ENCODE peak calls at places on chromosomes 5 and 9, in eight cellular contexts. One of them, this sample, is unnamed.

GRCh38 chr9:83906144-83906543 is 15.1 kb downstream of the KIF27 start:
- ATAC-seq in right cardiac atrium: no peak
- ATAC-seq in activated CD8-positive, alpha-beta memory T cell treated with anti-CD3 and anti-CD28 coated beads, Interleukin-2, amount 10 ng/mL, durations not matched to agents 7 days and 5 days: no peak
- ATAC-seq in lower lobe of right lung: no peak
- ATAC-seq in activated T-cell treated with anti-CD3 and anti-CD28 coated beads, Interleukin-2, amount 50 U/mL, for 72 hours: no peak
- ATAC-seq in left ventricle myocardium superior: no peak
- ATAC-seq in natural killer cell treated with Interleukin-12 subunit alpha and Interleukin-12 subunit beta and Interleukin-15 and Interleukin-18, amount 100 ng/mL, for 72 hours: no peak
- ATAC-seq in GM23338: peak; percentile 45
- ATAC-seq in this sample: no peak

GRCh38 chr5:179805070-179805528 is 1.6 kb downstream of the MGAT4B start:
- ATAC-seq in right cardiac atrium: peak; percentile 0
- ATAC-seq in activated CD8-positive, alpha-beta memory T cell treated with anti-CD3 and anti-CD28 coated beads, Interleukin-2, amount 10 ng/mL, durations not matched to agents 7 days and 5 days: no peak
- ATAC-seq in lower lobe of right lung: peak; percentile 3
- ATAC-seq in activated T-cell treated with anti-CD3 and anti-CD28 coated beads, Interleukin-2, amount 50 U/mL, for 72 hours: no peak
- ATAC-seq in left ventricle myocardium superior: peak; percentile 2
- ATAC-seq in natural killer cell treated with Interleukin-12 subunit alpha and Interleukin-12 subunit beta and Interleukin-15 and Interleukin-18, amount 100 ng/mL, for 72 hours: no peak
- ATAC-seq in GM23338: no peak
- ATAC-seq in this sample: no peak

GRCh38 chr9:21432640-21433425 is 7.4 kb upstream of the IFNA1 start:
- ATAC-seq in right cardiac atrium: no peak
- ATAC-seq in activated CD8-positive, alpha-beta memory T cell treated with anti-CD3 and anti-CD28 coated beads, Interleukin-2, amount 10 ng/mL, durations not matched to agents 7 days and 5 days: no peak
- ATAC-seq in lower lobe of right lung: no peak
- ATAC-seq in activated T-cell treated with anti-CD3 and anti-CD28 coated beads, Interleukin-2, amount 50 U/mL, for 72 hours: no peak
- ATAC-seq in left ventricle myocardium superior: no peak
- ATAC-seq in natural killer cell treated with Interleukin-12 subunit alpha and Interleukin-12 subunit beta and Interleukin-15 and Interleukin-18, amount 100 ng/mL, for 72 hours: no peak
- ATAC-seq in GM23338: no peak
- ATAC-seq in this sample: no peak

GRCh38 chr5:66442951-66443445 is 153.2 kb upstream of the MAST4 start:
- ATAC-seq in right cardiac atrium: peak; percentile 44
- ATAC-seq in activated CD8-positive, alpha-beta memory T cell treated with anti-CD3 and anti-CD28 coated beads, Interleukin-2, amount 10 ng/mL, durations not matched to agents 7 days and 5 days: no peak
- ATAC-seq in lower lobe of right lung: peak; percentile 65
- ATAC-seq in activated T-cell treated with anti-CD3 and anti-CD28 coated beads, Interleukin-2, amount 50 U/mL, for 72 hours: no peak
- ATAC-seq in left ventricle myocardium superior: no peak
- ATAC-seq in natural killer cell treated with Interleukin-12 subunit alpha and Interleukin-12 subunit beta and Interleukin-15 and Interleukin-18, amount 100 ng/mL, for 72 hours: no peak
- ATAC-seq in GM23338: no peak
- ATAC-seq in this sample: no peak

GRCh38 chr5:65961644-65962043 is 35.3 kb downstream of the ERBIN start:
- ATAC-seq in right cardiac atrium: no peak
- ATAC-seq in activated CD8-positive, alpha-beta memory T cell treated with anti-CD3 and anti-CD28 coated beads, Interleukin-2, amount 10 ng/mL, durations not matched to agents 7 days and 5 days: peak; percentile 36
- ATAC-seq in lower lobe of right lung: no peak
- ATAC-seq in activated T-cell treated with anti-CD3 and anti-CD28 coated beads, Interleukin-2, amount 50 U/mL, for 72 hours: peak; percentile 100
- ATAC-seq in left ventricle myocardium superior: no peak
- ATAC-seq in natural killer cell treated with Interleukin-12 subunit alpha and Interleukin-12 subunit beta and Interleukin-15 and Interleukin-18, amount 100 ng/mL, for 72 hours: peak; percentile 74
- ATAC-seq in GM23338: no peak
- ATAC-seq in this sample: no peak

GRCh38 chr5:178086266-178086665 is 27.1 kb upstream of the N4BP3 start:
- ATAC-seq in right cardiac atrium: no peak
- ATAC-seq in activated CD8-positive, alpha-beta memory T cell treated with anti-CD3 and anti-CD28 coated beads, Interleukin-2, amount 10 ng/mL, durations not matched to agents 7 days and 5 days: no peak
- ATAC-seq in lower lobe of right lung: no peak
- ATAC-seq in activated T-cell treated with anti-CD3 and anti-CD28 coated beads, Interleukin-2, amount 50 U/mL, for 72 hours: no peak
- ATAC-seq in left ventricle myocardium superior: no peak
- ATAC-seq in natural killer cell treated with Interleukin-12 subunit alpha and Interleukin-12 subunit beta and Interleukin-15 and Interleukin-18, amount 100 ng/mL, for 72 hours: no peak
- ATAC-seq in GM23338: peak; percentile 89
- ATAC-seq in this sample: no peak

GRCh38 chr5:126931968-126932622 is 98.3 kb downstream of the MARCHF3 start:
- ATAC-seq in right cardiac atrium: no peak
- ATAC-seq in activated CD8-positive, alpha-beta memory T cell treated with anti-CD3 and anti-CD28 coated beads, Interleukin-2, amount 10 ng/mL, durations not matched to agents 7 days and 5 days: no peak
- ATAC-seq in lower lobe of right lung: no peak
- ATAC-seq in activated T-cell treated with anti-CD3 and anti-CD28 coated beads, Interleukin-2, amount 50 U/mL, for 72 hours: no peak
- ATAC-seq in left ventricle myocardium superior: peak; percentile 70
- ATAC-seq in natural killer cell treated with Interleukin-12 subunit alpha and Interleukin-12 subunit beta and Interleukin-15 and Interleukin-18, amount 100 ng/mL, for 72 hours: no peak
- ATAC-seq in GM23338: no peak
- ATAC-seq in this sample: no peak

GRCh38 chr9:126650404-126650804 is 36.7 kb downstream of the LMX1B start:
- ATAC-seq in right cardiac atrium: no peak
- ATAC-seq in activated CD8-positive, alpha-beta memory T cell treated with anti-CD3 and anti-CD28 coated beads, Interleukin-2, amount 10 ng/mL, durations not matched to agents 7 days and 5 days: no peak
- ATAC-seq in lower lobe of right lung: no peak
- ATAC-seq in activated T-cell treated with anti-CD3 and anti-CD28 coated beads, Interleukin-2, amount 50 U/mL, for 72 hours: no peak
- ATAC-seq in left ventricle myocardium superior: no peak
- ATAC-seq in natural killer cell treated with Interleukin-12 subunit alpha and Interleukin-12 subunit beta and Interleukin-15 and Interleukin-18, amount 100 ng/mL, for 72 hours: no peak
- ATAC-seq in GM23338: no peak
- ATAC-seq in this sample: no peak

GRCh38 chr9:83572524-83572923 is 34.3 kb upstream of the FRMD3 start:
- ATAC-seq in right cardiac atrium: no peak
- ATAC-seq in activated CD8-positive, alpha-beta memory T cell treated with anti-CD3 and anti-CD28 coated beads, Interleukin-2, amount 10 ng/mL, durations not matched to agents 7 days and 5 days: no peak
- ATAC-seq in lower lobe of right lung: peak; percentile 59
- ATAC-seq in activated T-cell treated with anti-CD3 and anti-CD28 coated beads, Interleukin-2, amount 50 U/mL, for 72 hours: no peak
- ATAC-seq in left ventricle myocardium superior: peak; percentile 59
- ATAC-seq in natural killer cell treated with Interleukin-12 subunit alpha and Interleukin-12 subunit beta and Interleukin-15 and Interleukin-18, amount 100 ng/mL, for 72 hours: no peak
- ATAC-seq in GM23338: no peak
- ATAC-seq in this sample: no peak

GRCh38 chr5:41794478-41794877 is 75.7 kb downstream of the OXCT1 start:
- ATAC-seq in right cardiac atrium: peak; percentile 88
- ATAC-seq in activated CD8-positive, alpha-beta memory T cell treated with anti-CD3 and anti-CD28 coated beads, Interleukin-2, amount 10 ng/mL, durations not matched to agents 7 days and 5 days: no peak
- ATAC-seq in lower lobe of right lung: no peak
- ATAC-seq in activated T-cell treated with anti-CD3 and anti-CD28 coated beads, Interleukin-2, amount 50 U/mL, for 72 hours: no peak
- ATAC-seq in left ventricle myocardium superior: peak; percentile 82
- ATAC-seq in natural killer cell treated with Interleukin-12 subunit alpha and Interleukin-12 subunit beta and Interleukin-15 and Interleukin-18, amount 100 ng/mL, for 72 hours: no peak
- ATAC-seq in GM23338: no peak
- ATAC-seq in this sample: peak; percentile 55

GRCh38 chr9:133686642-133687575 is 50.7 kb downstream of the DBH start:
- ATAC-seq in right cardiac atrium: peak; percentile 51
- ATAC-seq in activated CD8-positive, alpha-beta memory T cell treated with anti-CD3 and anti-CD28 coated beads, Interleukin-2, amount 10 ng/mL, durations not matched to agents 7 days and 5 days: no peak
- ATAC-seq in lower lobe of right lung: peak; percentile 64
- ATAC-seq in activated T-cell treated with anti-CD3 and anti-CD28 coated beads, Interleukin-2, amount 50 U/mL, for 72 hours: no peak
- ATAC-seq in left ventricle myocardium superior: peak; percentile 70
- ATAC-seq in natural killer cell treated with Interleukin-12 subunit alpha and Interleukin-12 subunit beta and Interleukin-15 and Interleukin-18, amount 100 ng/mL, for 72 hours: no peak
- ATAC-seq in GM23338: no peak
- ATAC-seq in this sample: no peak

GRCh38 chr9:125746017-125746773 is 978 bp upstream of the PBX3 start:
- ATAC-seq in right cardiac atrium: peak; percentile 97
- ATAC-seq in activated CD8-positive, alpha-beta memory T cell treated with anti-CD3 and anti-CD28 coated beads, Interleukin-2, amount 10 ng/mL, durations not matched to agents 7 days and 5 days: peak; percentile 86
- ATAC-seq in lower lobe of right lung: peak; percentile 98
- ATAC-seq in activated T-cell treated with anti-CD3 and anti-CD28 coated beads, Interleukin-2, amount 50 U/mL, for 72 hours: peak; percentile 88
- ATAC-seq in left ventricle myocardium superior: peak; percentile 96
- ATAC-seq in natural killer cell treated with Interleukin-12 subunit alpha and Interleukin-12 subunit beta and Interleukin-15 and Interleukin-18, amount 100 ng/mL, for 72 hours: peak; percentile 94
- ATAC-seq in GM23338: peak; percentile 91
- ATAC-seq in this sample: peak; percentile 93

GRCh38 chr9:97462159-97462558 is 39.3 kb upstream of the TMOD1 start:
- ATAC-seq in right cardiac atrium: no peak
- ATAC-seq in activated CD8-positive, alpha-beta memory T cell treated with anti-CD3 and anti-CD28 coated beads, Interleukin-2, amount 10 ng/mL, durations not matched to agents 7 days and 5 days: no peak
- ATAC-seq in lower lobe of right lung: no peak
- ATAC-seq in activated T-cell treated with anti-CD3 and anti-CD28 coated beads, Interleukin-2, amount 50 U/mL, for 72 hours: no peak
- ATAC-seq in left ventricle myocardium superior: no peak
- ATAC-seq in natural killer cell treated with Interleukin-12 subunit alpha and Interleukin-12 subunit beta and Interleukin-15 and Interleukin-18, amount 100 ng/mL, for 72 hours: no peak
- ATAC-seq in GM23338: no peak
- ATAC-seq in this sample: no peak

GRCh38 chr5:124438390-124439380 is 307.8 kb downstream of the ZNF608 start:
- ATAC-seq in right cardiac atrium: no peak
- ATAC-seq in activated CD8-positive, alpha-beta memory T cell treated with anti-CD3 and anti-CD28 coated beads, Interleukin-2, amount 10 ng/mL, durations not matched to agents 7 days and 5 days: no peak
- ATAC-seq in lower lobe of right lung: no peak
- ATAC-seq in activated T-cell treated with anti-CD3 and anti-CD28 coated beads, Interleukin-2, amount 50 U/mL, for 72 hours: no peak
- ATAC-seq in left ventricle myocardium superior: no peak
- ATAC-seq in natural killer cell treated with Interleukin-12 subunit alpha and Interleukin-12 subunit beta and Interleukin-15 and Interleukin-18, amount 100 ng/mL, for 72 hours: no peak
- ATAC-seq in GM23338: peak; percentile 90
- ATAC-seq in this sample: no peak

GRCh38 chr5:179275941-179276837 is 69.1 kb downstream of the ADAMTS2 start:
- ATAC-seq in right cardiac atrium: peak; percentile 88
- ATAC-seq in activated CD8-positive, alpha-beta memory T cell treated with anti-CD3 and anti-CD28 coated beads, Interleukin-2, amount 10 ng/mL, durations not matched to agents 7 days and 5 days: no peak
- ATAC-seq in lower lobe of right lung: peak; percentile 78
- ATAC-seq in activated T-cell treated with anti-CD3 and anti-CD28 coated beads, Interleukin-2, amount 50 U/mL, for 72 hours: no peak
- ATAC-seq in left ventricle myocardium superior: peak; percentile 92
- ATAC-seq in natural killer cell treated with Interleukin-12 subunit alpha and Interleukin-12 subunit beta and Interleukin-15 and Interleukin-18, amount 100 ng/mL, for 72 hours: no peak
- ATAC-seq in GM23338: no peak
- ATAC-seq in this sample: peak; percentile 94

GRCh38 chr5:148120317-148120716 is 48.0 kb upstream of the SPINK14 start:
- ATAC-seq in right cardiac atrium: no peak
- ATAC-seq in activated CD8-positive, alpha-beta memory T cell treated with anti-CD3 and anti-CD28 coated beads, Interleukin-2, amount 10 ng/mL, durations not matched to agents 7 days and 5 days: no peak
- ATAC-seq in lower lobe of right lung: no peak
- ATAC-seq in activated T-cell treated with anti-CD3 and anti-CD28 coated beads, Interleukin-2, amount 50 U/mL, for 72 hours: no peak
- ATAC-seq in left ventricle myocardium superior: no peak
- ATAC-seq in natural killer cell treated with Interleukin-12 subunit alpha and Interleukin-12 subunit beta and Interleukin-15 and Interleukin-18, amount 100 ng/mL, for 72 hours: no peak
- ATAC-seq in GM23338: no peak
- ATAC-seq in this sample: no peak

GRCh38 chr9:38687992-38688391 is 31.9 kb downstream of the FAM240B start:
- ATAC-seq in right cardiac atrium: peak; percentile 14
- ATAC-seq in activated CD8-positive, alpha-beta memory T cell treated with anti-CD3 and anti-CD28 coated beads, Interleukin-2, amount 10 ng/mL, durations not matched to agents 7 days and 5 days: no peak
- ATAC-seq in lower lobe of right lung: no peak
- ATAC-seq in activated T-cell treated with anti-CD3 and anti-CD28 coated beads, Interleukin-2, amount 50 U/mL, for 72 hours: no peak
- ATAC-seq in left ventricle myocardium superior: peak; percentile 9
- ATAC-seq in natural killer cell treated with Interleukin-12 subunit alpha and Interleukin-12 subunit beta and Interleukin-15 and Interleukin-18, amount 100 ng/mL, for 72 hours: no peak
- ATAC-seq in GM23338: no peak
- ATAC-seq in this sample: no peak

GRCh38 chr5:142816577-142816976 is 46.4 kb downstream of the ARHGAP26 start:
- ATAC-seq in right cardiac atrium: peak; percentile 30
- ATAC-seq in activated CD8-positive, alpha-beta memory T cell treated with anti-CD3 and anti-CD28 coated beads, Interleukin-2, amount 10 ng/mL, durations not matched to agents 7 days and 5 days: no peak
- ATAC-seq in lower lobe of right lung: peak; percentile 47
- ATAC-seq in activated T-cell treated with anti-CD3 and anti-CD28 coated beads, Interleukin-2, amount 50 U/mL, for 72 hours: peak; percentile 40
- ATAC-seq in left ventricle myocardium superior: peak; percentile 34
- ATAC-seq in natural killer cell treated with Interleukin-12 subunit alpha and Interleukin-12 subunit beta and Interleukin-15 and Interleukin-18, amount 100 ng/mL, for 72 hours: peak; percentile 55
- ATAC-seq in GM23338: peak; percentile 51
- ATAC-seq in this sample: no peak

GRCh38 chr5:29230526-29231050 is 1962.9 kb upstream of the CDH6 start:
- ATAC-seq in right cardiac atrium: no peak
- ATAC-seq in activated CD8-positive, alpha-beta memory T cell treated with anti-CD3 and anti-CD28 coated beads, Interleukin-2, amount 10 ng/mL, durations not matched to agents 7 days and 5 days: no peak
- ATAC-seq in lower lobe of right lung: no peak
- ATAC-seq in activated T-cell treated with anti-CD3 and anti-CD28 coated beads, Interleukin-2, amount 50 U/mL, for 72 hours: no peak
- ATAC-seq in left ventricle myocardium superior: no peak
- ATAC-seq in natural killer cell treated with Interleukin-12 subunit alpha and Interleukin-12 subunit beta and Interleukin-15 and Interleukin-18, amount 100 ng/mL, for 72 hours: no peak
- ATAC-seq in GM23338: no peak
- ATAC-seq in this sample: no peak

GRCh38 chr9:20315672-20316071 is 306.6 kb downstream of the MLLT3 start:
- ATAC-seq in right cardiac atrium: no peak
- ATAC-seq in activated CD8-positive, alpha-beta memory T cell treated with anti-CD3 and anti-CD28 coated beads, Interleukin-2, amount 10 ng/mL, durations not matched to agents 7 days and 5 days: no peak
- ATAC-seq in lower lobe of right lung: no peak
- ATAC-seq in activated T-cell treated with anti-CD3 and anti-CD28 coated beads, Interleukin-2, amount 50 U/mL, for 72 hours: peak; percentile 59
- ATAC-seq in left ventricle myocardium superior: no peak
- ATAC-seq in natural killer cell treated with Interleukin-12 subunit alpha and Interleukin-12 subunit beta and Interleukin-15 and Interleukin-18, amount 100 ng/mL, for 72 hours: no peak
- ATAC-seq in GM23338: no peak
- ATAC-seq in this sample: no peak

GRCh38 chr9:126027566-126027965 is 280.4 kb downstream of the PBX3 start:
- ATAC-seq in right cardiac atrium: no peak
- ATAC-seq in activated CD8-positive, alpha-beta memory T cell treated with anti-CD3 and anti-CD28 coated beads, Interleukin-2, amount 10 ng/mL, durations not matched to agents 7 days and 5 days: no peak
- ATAC-seq in lower lobe of right lung: no peak
- ATAC-seq in activated T-cell treated with anti-CD3 and anti-CD28 coated beads, Interleukin-2, amount 50 U/mL, for 72 hours: no peak
- ATAC-seq in left ventricle myocardium superior: no peak
- ATAC-seq in natural killer cell treated with Interleukin-12 subunit alpha and Interleukin-12 subunit beta and Interleukin-15 and Interleukin-18, amount 100 ng/mL, for 72 hours: no peak
- ATAC-seq in GM23338: no peak
- ATAC-seq in this sample: no peak

GRCh38 chr5:60673329-60673728 is 26.6 kb downstream of the DEPDC1B start:
- ATAC-seq in right cardiac atrium: no peak
- ATAC-seq in activated CD8-positive, alpha-beta memory T cell treated with anti-CD3 and anti-CD28 coated beads, Interleukin-2, amount 10 ng/mL, durations not matched to agents 7 days and 5 days: no peak
- ATAC-seq in lower lobe of right lung: no peak
- ATAC-seq in activated T-cell treated with anti-CD3 and anti-CD28 coated beads, Interleukin-2, amount 50 U/mL, for 72 hours: no peak
- ATAC-seq in left ventricle myocardium superior: no peak
- ATAC-seq in natural killer cell treated with Interleukin-12 subunit alpha and Interleukin-12 subunit beta and Interleukin-15 and Interleukin-18, amount 100 ng/mL, for 72 hours: no peak
- ATAC-seq in GM23338: no peak
- ATAC-seq in this sample: no peak

GRCh38 chr5:91074615-91075014 is 308.5 kb downstream of the ARRDC3 start:
- ATAC-seq in right cardiac atrium: no peak
- ATAC-seq in activated CD8-positive, alpha-beta memory T cell treated with anti-CD3 and anti-CD28 coated beads, Interleukin-2, amount 10 ng/mL, durations not matched to agents 7 days and 5 days: no peak
- ATAC-seq in lower lobe of right lung: peak; percentile 79
- ATAC-seq in activated T-cell treated with anti-CD3 and anti-CD28 coated beads, Interleukin-2, amount 50 U/mL, for 72 hours: no peak
- ATAC-seq in left ventricle myocardium superior: no peak
- ATAC-seq in natural killer cell treated with Interleukin-12 subunit alpha and Interleukin-12 subunit beta and Interleukin-15 and Interleukin-18, amount 100 ng/mL, for 72 hours: no peak
- ATAC-seq in GM23338: no peak
- ATAC-seq in this sample: peak; percentile 83

GRCh38 chr9:121288557-121288873 is 20.6 kb downstream of the GSN start:
- ATAC-seq in right cardiac atrium: no peak
- ATAC-seq in activated CD8-positive, alpha-beta memory T cell treated with anti-CD3 and anti-CD28 coated beads, Interleukin-2, amount 10 ng/mL, durations not matched to agents 7 days and 5 days: no peak
- ATAC-seq in lower lobe of right lung: no peak
- ATAC-seq in activated T-cell treated with anti-CD3 and anti-CD28 coated beads, Interleukin-2, amount 50 U/mL, for 72 hours: no peak
- ATAC-seq in left ventricle myocardium superior: no peak
- ATAC-seq in natural killer cell treated with Interleukin-12 subunit alpha and Interleukin-12 subunit beta and Interleukin-15 and Interleukin-18, amount 100 ng/mL, for 72 hours: no peak
- ATAC-seq in GM23338: no peak
- ATAC-seq in this sample: no peak

This sample was measured in gastroesophageal sphincter.